ENCODE peak calls at places on chromosomes 11 and 22, in seven cellular contexts. I is hepatocyte, L is adrenal gland, O is PC-9, V is psoas muscle, U is transverse colon, P is cardiac muscle cell. G is an unnamed sample.
A peak's percentile ranks its signal among the peaks of the same experiment; 100 is the strongest.

GRCh38 chr22:39481054-39481453 is 21.0 kb upstream of the MIEF1 start:
- DNase-seq in I (no peak), L (no peak), O (no peak), V (no peak), U (no peak), P (no peak), G (no peak)

GRCh38 chr22:40324468-40325305 is 21.6 kb upstream of the ADSL start:
- DNase-seq in I (no peak), L (no peak), O (no peak), V (no peak), U (peak; percentile 31), P (no peak), G (no peak)

GRCh38 chr11:103826856-103827255 is 209.6 kb upstream of the DDI1 start:
- DNase-seq in I (no peak), L (no peak), O (no peak), V (no peak), U (no peak), P (no peak), G (no peak)

GRCh38 chr11:58926695-58927094 is 12.6 kb upstream of the GLYATL1 start:
- DNase-seq in I (peak; percentile 30), L (no peak), O (no peak), V (no peak), U (no peak), P (peak; percentile 41), G (no peak)

GRCh38 chr11:72585762-72586590 is 88.2 kb downstream of the PDE2A start:
- DNase-seq in I (peak; percentile 86), L (peak; percentile 60), O (no peak), V (peak; percentile 70), U (peak; percentile 72), P (peak; percentile 72), G (peak; percentile 82)

GRCh38 chr11:122786896-122787295 is 51.4 kb upstream of the CRTAM start:
- DNase-seq in I (no peak), L (no peak), O (no peak), V (no peak), U (no peak), P (no peak), G (no peak)

GRCh38 chr11:35943761-35944502 is at the start of gene LDLRAD3:
- DNase-seq in I (peak; percentile 92), L (peak; percentile 85), O (peak; percentile 64), V (peak; percentile 91), U (peak; percentile 69), P (peak; percentile 93), G (peak; percentile 88)

GRCh38 chr11:57626895-57627294 is 22.8 kb downstream of the YPEL4 start:
- DNase-seq in I (no peak), L (no peak), O (no peak), V (no peak), U (no peak), P (peak; percentile 62), G (no peak)

GRCh38 chr11:60740573-60740972 is 16.1 kb downstream of the MS4A18 start:
- DNase-seq in I (no peak), L (no peak), O (peak; percentile 28), V (no peak), U (no peak), P (no peak), G (peak; percentile 6)

GRCh38 chr11:85886089-85887056 is 31.2 kb downstream of the CCDC83 start:
- DNase-seq in I (no peak), L (no peak), O (no peak), V (no peak), U (no peak), P (peak; percentile 63), G (no peak)

GRCh38 chr11:129637983-129638776 is 177.5 kb upstream of the TMEM45B start:
- DNase-seq in I (no peak), L (no peak), O (no peak), V (no peak), U (no peak), P (no peak), G (no peak)

GRCh38 chr11:847876-848275 is 5.2 kb downstream of the TSPAN4 start:
- DNase-seq in I (no peak), L (no peak), O (no peak), V (no peak), U (no peak), P (no peak), G (no peak)

GRCh38 chr11:35525501-35526175 is at the start of gene PAMR1:
- DNase-seq in I (peak; percentile 75), L (peak; percentile 43), O (no peak), V (peak; percentile 72), U (peak; percentile 29), P (peak; percentile 89), G (peak; percentile 72)

GRCh38 chr22:26416670-26417270 is 12.3 kb upstream of the ASPHD2 start:
- DNase-seq in I (peak; percentile 54), L (no peak), O (peak; percentile 61), V (no peak), U (no peak), P (peak; percentile 75), G (peak; percentile 95)

GRCh38 chr11:87743002-87743401 is 432.2 kb downstream of the RAB38 start:
- DNase-seq in I (no peak), L (no peak), O (no peak), V (no peak), U (no peak), P (no peak), G (peak; percentile 37)

GRCh38 chr22:42041784-42042183 is 28.8 kb downstream of the NAGA start:
- DNase-seq in I (no peak), L (no peak), O (no peak), V (no peak), U (no peak), P (no peak), G (no peak)

GRCh38 chr22:45915151-45915550 is 61.8 kb downstream of the WNT7B start:
- DNase-seq in I (no peak), L (no peak), O (no peak), V (no peak), U (no peak), P (no peak), G (no peak)

GRCh38 chr11:2084721-2085120 is 54.5 kb downstream of the IGF2 start:
- DNase-seq in I (no peak), L (no peak), O (no peak), V (peak; percentile 36), U (no peak), P (no peak), G (no peak)

GRCh38 chr11:32983506-32983905 is 32.2 kb upstream of the DEPDC7 start:
- DNase-seq in I (no peak), L (no peak), O (no peak), V (no peak), U (no peak), P (no peak), G (no peak)

GRCh38 chr11:12397953-12398352 is 20.6 kb downstream of the PARVA start:
- DNase-seq in I (peak; percentile 40), L (peak; percentile 23), O (no peak), V (peak; percentile 57), U (peak; percentile 50), P (peak; percentile 96), G (peak; percentile 98)

GRCh38 chr11:125569913-125570621 is 790 bp downstream of the EI24 start:
- DNase-seq in I (no peak), L (no peak), O (no peak), V (peak; percentile 65), U (no peak), P (no peak), G (peak; percentile 13)

GRCh38 chr22:40345271-40345670 is 1.0 kb upstream of the ADSL start:
- DNase-seq in I (peak; percentile 34), L (peak; percentile 53), O (peak; percentile 70), V (peak; percentile 63), U (peak; percentile 50), P (peak; percentile 23), G (no peak)

GRCh38 chr11:123137496-123138270 is 57.4 kb downstream of the CLMP start:
- DNase-seq in I (peak; percentile 66), L (peak; percentile 71), O (no peak), V (peak; percentile 84), U (peak; percentile 54), P (peak; percentile 91), G (peak; percentile 91)

GRCh38 chr11:122248130-122248529 is 132.1 kb upstream of the BLID start:
- DNase-seq in I (no peak), L (no peak), O (no peak), V (peak; percentile 78), U (no peak), P (no peak), G (no peak)

GRCh38 chr11:102685311-102685710 is 20.3 kb downstream of the MMP27 start:
- DNase-seq in I (no peak), L (no peak), O (no peak), V (no peak), U (no peak), P (no peak), G (no peak)

GRCh38 chr11:109552376-109552775 is 130.4 kb downstream of the C11orf87 start:
- DNase-seq in I (no peak), L (no peak), O (no peak), V (no peak), U (no peak), P (peak; percentile 21), G (no peak)

GRCh38 chr11:134613646-134614045 is 201.6 kb upstream of the B3GAT1 start:
- DNase-seq in I (no peak), L (no peak), O (no peak), V (no peak), U (no peak), P (no peak), G (no peak)
- H3K4me3 ChIP-seq in I (no peak overlapping the region), L (no peak overlapping the region), O (no peak overlapping the region), V (no peak overlapping the region), U (no peak overlapping the region), P (no peak overlapping the region), G (no peak overlapping the region)

GRCh38 chr11:65501530-65502273 is 2.9 kb downstream of the MALAT1 start:
- DNase-seq in I (peak; percentile 38), L (peak; percentile 16), O (no peak), V (no peak), U (no peak), P (peak; percentile 73), G (peak; percentile 49)
- H3K36me3 ChIP-seq in I (peaks cover 30% of the 10 kb centered on the region), L (no peaks in the 10 kb centered on the region), O (peaks cover 66% of the 10 kb centered on the region), V (peaks cover 8% of the 10 kb centered on the region), U (no peaks in the 10 kb centered on the region), P (peaks cover 65% of the 10 kb centered on the region), G (peaks cover 19% of the 10 kb centered on the region)

GRCh38 chr22:29477919-29478318 is 2.1 kb upstream of the NEFH start:
- DNase-seq in I (no peak), L (no peak), O (no peak), V (no peak), U (no peak), P (no peak), G (peak; percentile 31)

GRCh38 chr22:29473001-29473400 is 7.0 kb upstream of the NEFH start:
- DNase-seq in I (no peak), L (no peak), O (no peak), V (no peak), U (no peak), P (no peak), G (no peak)

GRCh38 chr22:29478326-29479276 is 1.4 kb upstream of the NEFH start:
- DNase-seq in I (peak; percentile 55), L (peak; percentile 50), O (no peak), V (no peak), U (no peak), P (peak; percentile 28), G (peak; percentile 56)

GRCh38 chr22:29476116-29476515 is 3.9 kb upstream of the NEFH start:
- DNase-seq in I (no peak), L (no peak), O (no peak), V (no peak), U (no peak), P (no peak), G (no peak)

GRCh38 chr22:29475550-29475949 is 4.5 kb upstream of the NEFH start:
- DNase-seq in I (no peak), L (no peak), O (no peak), V (no peak), U (no peak), P (no peak), G (no peak)
- H3K4me3 ChIP-seq in I (no peak overlapping the region), L (no peak overlapping the region), O (no peak overlapping the region), V (no peak overlapping the region), U (no peak overlapping the region), P (no peak overlapping the region), G (no peak overlapping the region)

GRCh38 chr11:42085736-42086135 is 626.3 kb upstream of the LRRC4C start:
- DNase-seq in I (no peak), L (no peak), O (no peak), V (no peak), U (no peak), P (no peak), G (no peak)
- H3K36me3 ChIP-seq in I (no peaks in the 10 kb centered on the region), L (no peaks in the 10 kb centered on the region), O (no peaks in the 10 kb centered on the region), V (no peaks in the 10 kb centered on the region), U (no peaks in the 10 kb centered on the region), P (no peaks in the 10 kb centered on the region), G (no peaks in the 10 kb centered on the region)